ENCODE peak calls at places on chromosomes 16 and 17, in seven cellular contexts. V is RPMI8226, Q is lung, P is ascending aorta, C is HS-27A, D is A549, H is hippocampal formation. Y is an unnamed sample.

GRCh38 chr17:4534515-4534914 is 20.7 kb downstream of the MYBBP1A start:
- DNase-seq in D (no peak), H (no peak), Q (no peak), C (no peak), V (no peak), P (no peak), Y (no peak)

GRCh38 chr16:25966172-25967097 is 274.7 kb downstream of the HS3ST4 start:
- DNase-seq in C (no peak), Q (no peak), V (no peak), D (no peak), H (no peak), P (no peak), Y (no peak)

GRCh38 chr17:7177210-7177953 is 1.8 kb downstream of the ASGR1 start:
- DNase-seq in Q (peak; percentile 60), V (peak; percentile 53), C (no peak), P (no peak), D (peak; percentile 95), H (peak; percentile 38), Y (peak; percentile 76)

GRCh38 chr16:48329138-48329537 is 56.1 kb downstream of the SIAH1 start:
- DNase-seq in Q (no peak), D (no peak), V (no peak), C (no peak), H (no peak), P (no peak), Y (no peak)

GRCh38 chr17:44152875-44153274 is 11.1 kb downstream of the HROB start:
- DNase-seq in C (no peak), D (no peak), Q (no peak), H (no peak), P (no peak), V (no peak), Y (no peak)

GRCh38 chr16:17305694-17306093 is 165.1 kb downstream of the XYLT1 start:
- DNase-seq in Q (no peak), V (no peak), P (no peak), H (no peak), D (no peak), C (no peak), Y (no peak)

GRCh38 chr16:56368545-56368944 is 56.8 kb downstream of the AMFR start:
- DNase-seq in H (no peak), C (no peak), Q (no peak), P (no peak), V (no peak), D (no peak), Y (no peak)

GRCh38 chr17:83032781-83033180 is 46.6 kb upstream of the METRNL start:
- DNase-seq in V (no peak), C (no peak), D (no peak), P (no peak), Q (no peak), H (no peak), Y (no peak)

GRCh38 chr16:759110-759910 is 1.2 kb upstream of the MSLN start:
- DNase-seq in D (no peak), V (no peak), H (no peak), Q (peak; percentile 84), P (no peak), C (no peak), Y (peak; percentile 64)

GRCh38 chr16:56409195-56409594 is 16.1 kb downstream of the AMFR start:
- DNase-seq in Q (no peak), D (peak; percentile 20), H (no peak), V (no peak), P (no peak), C (no peak), Y (no peak)

GRCh38 chr16:67154578-67155304 is 3.9 kb upstream of the B3GNT9 start:
- DNase-seq in P (no peak), Q (no peak), C (no peak), V (no peak), H (no peak), D (no peak), Y (no peak)

GRCh38 chr17:50967795-50968194 is 101.6 kb upstream of the TOB1 start:
- DNase-seq in H (no peak), V (no peak), D (no peak), C (no peak), Q (no peak), P (no peak), Y (no peak)

GRCh38 chr16:86573215-86573614 is 5.1 kb upstream of the FOXL1 start:
- DNase-seq in D (no peak), C (no peak), Q (no peak), P (no peak), H (no peak), V (no peak), Y (peak; percentile 1)

GRCh38 chr17:52147872-52148271 is 10.6 kb downstream of the CA10 start:
- DNase-seq in Q (no peak), H (no peak), P (no peak), D (no peak), V (no peak), C (no peak), Y (no peak)

GRCh38 chr17:50304781-50305404 is 30.6 kb downstream of the TMEM92 start:
- DNase-seq in Q (no peak), P (no peak), C (no peak), V (no peak), H (no peak), D (no peak), Y (no peak)

GRCh38 chr17:70584255-70584654 is 414.9 kb downstream of the KCNJ2 start:
- DNase-seq in V (no peak), P (no peak), H (no peak), Q (no peak), D (no peak), C (no peak), Y (no peak)

GRCh38 chr16:88595101-88595500 is 24.9 kb downstream of the ZC3H18 start:
- DNase-seq in Q (no peak), P (no peak), H (no peak), V (no peak), D (no peak), C (no peak), Y (no peak)

GRCh38 chr17:9928601-9929341 is 23.7 kb upstream of the RCVRN start:
- DNase-seq in Q (no peak), C (peak; percentile 14), H (no peak), V (no peak), P (no peak), D (peak; percentile 87), Y (no peak)

GRCh38 chr16:74862743-74863244 is 88.2 kb upstream of the FA2H start:
- DNase-seq in P (no peak), V (peak; percentile 63), Q (no peak), H (peak; percentile 2), C (no peak), D (peak; percentile 69), Y (no peak)

GRCh38 chr17:42984486-42984885 is 4.1 kb downstream of the RUNDC1 start:
- DNase-seq in C (no peak), P (no peak), H (no peak), D (no peak), Q (no peak), V (no peak), Y (no peak)